ENCODE peak calls at places on chromosome 14, in seven cellular contexts. P is posterior cingulate gyrus; L is EL; Z is kidney tubule cell; C is ELF-1; X is CD8-positive, alpha-beta memory T cell; A is gastrocnemius medialis. J is an unnamed sample.

GRCh38 chr14:68871392-68871791 is 78.5 kb upstream of the ZFP36L1 start:
- DNase-seq in P (no peak), L (no peak), Z (no peak), C (no peak), X (no peak), A (no peak), J (no peak)

GRCh38 chr14:64680013-64680674 is 24.1 kb upstream of the PLEKHG3 start:
- DNase-seq in P (no peak), L (no peak), Z (peak), C (peak), X (no peak), A (no peak), J (no peak)

GRCh38 chr14:104986487-104987164 is 1.0 kb downstream of the CLBA1 start:
- DNase-seq in P (no peak), L (no peak), Z (no peak), C (no peak), X (no peak), A (no peak), J (no peak)

GRCh38 chr14:77058082-77058481 is 29.6 kb upstream of the IRF2BPL start:
- DNase-seq in P (no peak), L (no peak), Z (no peak), C (no peak), X (no peak), A (no peak), J (no peak)

GRCh38 chr14:59846595-59846994 is 24.0 kb downstream of the RTN1 start:
- DNase-seq in P (no peak), L (no peak), Z (no peak), C (no peak), X (no peak), A (no peak), J (no peak)

GRCh38 chr14:91350813-91351507 is 66.7 kb downstream of the CCDC88C start:
- DNase-seq in P (no peak), L (no peak), Z (peak), C (no peak), X (peak), A (no peak), J (peak)

GRCh38 chr14:65128096-65128495 is 25.8 kb upstream of the MAX start:
- DNase-seq in P (no peak), L (no peak), Z (no peak), C (no peak), X (no peak), A (no peak), J (no peak)

GRCh38 chr14:51776102-51776894 is 84.1 kb upstream of the GNG2 start:
- DNase-seq in P (no peak), L (peak), Z (peak), C (peak), X (no peak), A (no peak), J (peak)

GRCh38 chr14:69887740-69888657 is 8.8 kb downstream of the SMOC1 start:
- DNase-seq in P (no peak), L (no peak), Z (peak), C (no peak), X (no peak), A (no peak), J (no peak)

GRCh38 chr14:85417396-85417795 is 112.5 kb upstream of the FLRT2 start:
- DNase-seq in P (no peak), L (no peak), Z (no peak), C (no peak), X (no peak), A (no peak), J (no peak)

GRCh38 chr14:77554207-77554606 is 55.6 kb upstream of the ISM2 start:
- DNase-seq in P (no peak), L (no peak), Z (no peak), C (no peak), X (no peak), A (no peak), J (no peak)

GRCh38 chr14:75542585-75543091 is 20.4 kb downstream of the BATF start:
- DNase-seq in P (no peak), L (peak), Z (no peak), C (peak), X (peak), A (peak), J (peak)

GRCh38 chr14:93527076-93527692 is 96.4 kb downstream of the UNC79 start:
- DNase-seq in P (no peak), L (no peak), Z (peak), C (no peak), X (no peak), A (no peak), J (no peak)

GRCh38 chr14:36167431-36167830 is 9.1 kb downstream of the PTCSC3 start:
- DNase-seq in P (no peak), L (no peak), Z (no peak), C (peak), X (no peak), A (no peak), J (no peak)

GRCh38 chr14:33959692-33960151 is 8.8 kb upstream of the EGLN3 start:
- DNase-seq in P (peak), L (no peak), Z (no peak), C (peak), X (no peak), A (no peak), J (no peak)

GRCh38 chr14:75018684-75019083 is 16.0 kb downstream of the EIF2B2 start:
- DNase-seq in P (no peak), L (no peak), Z (peak), C (no peak), X (no peak), A (no peak), J (no peak)

GRCh38 chr14:89493877-89494634 is 77.0 kb upstream of the FOXN3 start:
- DNase-seq in P (no peak), L (no peak), Z (peak), C (no peak), X (no peak), A (no peak), J (no peak)

GRCh38 chr14:73283592-73284379 is 46.5 kb downstream of the PAPLN start:
- DNase-seq in P (no peak), L (no peak), Z (peak), C (peak), X (no peak), A (no peak), J (no peak)

GRCh38 chr14:61065671-61066070 is 84.6 kb downstream of the SLC38A6 start:
- DNase-seq in P (no peak), L (no peak), Z (no peak), C (no peak), X (no peak), A (no peak), J (no peak)

GRCh38 chr14:102903248-102903888 is 19.1 kb upstream of the AMN start:
- DNase-seq in P (no peak), L (no peak), Z (no peak), C (no peak), X (no peak), A (no peak), J (no peak)

GRCh38 chr14:98608071-98609060 is 663.6 kb downstream of the BCL11B start:
- DNase-seq in P (no peak), L (no peak), Z (no peak), C (no peak), X (no peak), A (no peak), J (no peak)

J was measured in central memory CD4-positive, alpha-beta T cell.